ENCODE peak calls at places on chromosome 6, in eight cellular contexts. Z is cardiac muscle cell; J is A673; V is CD8-positive, alpha-beta T cell; Q is endodermal cell; B is heart left ventricle; I is CD8-positive, alpha-beta memory T cell; F is CD4-positive, alpha-beta memory T cell. A is an unnamed sample.

GRCh38 chr6:128438311-128438916 is 82.0 kb downstream of the PTPRK start:
- DNase-seq in Z (peak), J (peak), V (no peak), Q (no peak), B (no peak), I (no peak), F (no peak), A (no peak)

GRCh38 chr6:16704706-16705402 is 56.4 kb downstream of the ATXN1 start:
- DNase-seq in Z (peak), J (no peak), V (peak), Q (no peak), B (no peak), I (no peak), F (no peak), A (no peak)

GRCh38 chr6:26322645-26323482 is 42.1 kb upstream of the BTN3A2 start:
- DNase-seq in Z (peak), J (peak), V (peak), Q (peak), B (peak), I (peak), F (peak), A (peak)

GRCh38 chr6:169296170-169296569 is 42.5 kb upstream of the THBS2 start:
- DNase-seq in Z (no peak), J (no peak), V (no peak), Q (no peak), B (no peak), I (no peak), F (no peak), A (no peak)

GRCh38 chr6:7108964-7109836 is 1.4 kb downstream of the RREB1 start:
- DNase-seq in Z (peak), J (peak), V (peak), Q (peak), B (peak), I (peak), F (peak), A (no peak)

GRCh38 chr6:96059586-96059985 is 43.8 kb downstream of the FUT9 start:
- DNase-seq in Z (no peak), J (peak), V (no peak), Q (no peak), B (no peak), I (no peak), F (no peak), A (no peak)

GRCh38 chr6:154893927-154894326 is 101.2 kb upstream of the TIAM2 start:
- DNase-seq in Z (no peak), J (no peak), V (no peak), Q (no peak), B (no peak), I (no peak), F (no peak), A (no peak)

GRCh38 chr6:41072836-41073202 is at the start of gene NFYA:
- DNase-seq in Z (no peak), J (peak), V (peak), Q (no peak), B (no peak), I (no peak), F (no peak), A (no peak)

GRCh38 chr6:29425075-29425474 is 10.3 kb downstream of the OR12D1 start:
- DNase-seq in Z (no peak), J (no peak), V (no peak), Q (no peak), B (no peak), I (no peak), F (no peak), A (no peak)

GRCh38 chr6:33787336-33787953 is 1.5 kb downstream of the LEMD2 start:
- DNase-seq in Z (peak), J (no peak), V (no peak), Q (peak), B (no peak), I (no peak), F (no peak), A (no peak)

GRCh38 chr6:127366281-127367022 is 23.0 kb upstream of the ECHDC1 start:
- DNase-seq in Z (peak), J (peak), V (no peak), Q (peak), B (no peak), I (no peak), F (no peak), A (no peak)

GRCh38 chr6:167532410-167533294 is 207.8 kb downstream of the TTLL2 start:
- DNase-seq in Z (no peak), J (peak), V (no peak), Q (no peak), B (no peak), I (no peak), F (no peak), A (no peak)

GRCh38 chr6:45445749-45446454 is 68.2 kb upstream of the SUPT3H start:
- DNase-seq in Z (peak), J (peak), V (no peak), Q (peak), B (peak), I (no peak), F (no peak), A (no peak)

GRCh38 chr6:45442716-45443115 is 65.0 kb upstream of the SUPT3H start:
- DNase-seq in Z (peak), J (no peak), V (no peak), Q (no peak), B (no peak), I (no peak), F (no peak), A (no peak)

GRCh38 chr6:45447005-45447404 is 69.3 kb upstream of the SUPT3H start:
- DNase-seq in Z (no peak), J (no peak), V (no peak), Q (peak), B (no peak), I (no peak), F (no peak), A (no peak)

GRCh38 chr6:45447721-45448120 is 70.0 kb upstream of the SUPT3H start:
- DNase-seq in Z (no peak), J (no peak), V (no peak), Q (no peak), B (no peak), I (no peak), F (no peak), A (no peak)

GRCh38 chr6:45445364-45445748 is 67.6 kb upstream of the SUPT3H start:
- DNase-seq in Z (peak), J (no peak), V (no peak), Q (no peak), B (no peak), I (no peak), F (no peak), A (no peak)
- H3K27ac ChIP-seq in Z (peak), J (peak), V (no peak), Q (no peak), B (peak), I (peak), F (no peak), A (peak)

GRCh38 chr6:82363368-82364086 is at the start of gene TPBG:
- DNase-seq in Z (peak), J (peak), V (no peak), Q (peak), B (peak), I (no peak), F (peak), A (peak)
- H3K27ac ChIP-seq in Z (peak), J (peak), V (no peak), Q (peak), B (peak), I (no peak), F (no peak), A (peak)

DNA sequence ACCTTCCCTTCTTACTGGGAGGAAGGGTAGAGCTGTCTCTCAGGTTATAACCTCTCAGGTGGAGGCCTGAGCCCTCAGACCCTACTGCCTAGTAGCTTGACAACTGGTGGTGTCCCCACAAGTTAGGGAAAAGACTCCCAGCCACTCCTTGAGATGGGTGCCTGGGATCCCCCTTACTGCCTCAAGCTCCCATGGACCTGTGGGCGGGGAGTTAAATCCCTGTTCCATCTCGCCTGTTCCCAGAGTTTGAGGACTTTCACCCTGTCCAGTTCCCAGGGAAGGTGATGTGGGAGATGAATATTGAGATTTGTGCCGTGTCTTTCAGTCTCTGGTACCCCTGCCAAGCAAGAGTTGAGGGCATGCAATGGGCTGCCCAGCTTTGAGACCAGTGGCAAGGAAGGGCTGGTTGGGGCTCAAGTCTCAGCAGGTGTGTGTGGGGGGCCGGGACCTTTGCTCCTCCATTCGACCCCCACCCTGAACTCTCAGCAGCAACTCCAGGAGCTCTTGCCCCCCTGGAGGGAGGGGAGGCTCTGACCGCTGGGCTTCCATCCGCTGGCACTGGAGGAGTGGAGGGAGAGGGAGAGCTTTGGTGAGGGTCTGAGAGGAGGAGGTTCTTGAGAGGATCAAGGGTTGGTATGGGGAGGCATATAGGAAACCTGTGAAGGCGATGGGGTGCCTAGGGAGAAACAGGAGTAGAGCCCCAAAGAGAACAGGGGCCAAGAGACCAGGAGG is 1.1 kb upstream of the PBX2 start:
- DNase-seq in Z (no peak), J (no peak), V (no peak), Q (peak), B (no peak), I (no peak), F (no peak), A (no peak)
- H3K27ac ChIP-seq in Z (peak), J (peak), V (peak), Q (no peak), B (peak), I (peak), F (peak), A (peak)

DNA sequence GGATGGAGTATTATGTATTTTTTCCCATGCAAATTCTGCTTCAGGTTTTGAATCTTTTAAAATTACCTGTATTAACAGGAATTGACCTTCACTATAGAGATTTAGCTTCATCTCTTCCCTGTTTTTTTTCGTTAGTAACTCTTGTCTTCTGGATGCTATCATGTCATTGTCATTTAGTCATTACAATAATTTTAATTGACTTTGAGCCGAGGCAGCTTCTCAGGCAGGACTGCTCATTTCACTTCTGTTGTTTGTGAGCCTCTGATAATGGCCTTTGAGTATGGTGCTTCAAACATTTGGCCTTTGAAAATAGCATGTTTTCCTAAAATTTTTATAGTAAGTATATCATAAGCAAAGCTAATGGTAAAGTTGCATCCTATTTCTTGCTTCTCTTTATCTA is 375.1 kb upstream of the MMS22L start:
- DNase-seq in Z (no peak), J (no peak), V (no peak), Q (no peak), B (no peak), I (no peak), F (no peak), A (no peak)
- H3K27ac ChIP-seq in Z (no peak), J (no peak), V (no peak), Q (no peak), B (no peak), I (no peak), F (no peak), A (no peak)

GRCh38 chr6:110951986-110952794 is 6.3 kb upstream of the GTF3C6 start:
- DNase-seq in Z (peak), J (peak), V (no peak), Q (peak), B (no peak), I (no peak), F (no peak), A (no peak)
- H3K27ac ChIP-seq in Z (no peak), J (no peak), V (no peak), Q (no peak), B (no peak), I (no peak), F (no peak), A (no peak)

A was measured in caudate nucleus.